ENCODE peak calls at places on chromosomes 16 and 17, in seven cellular contexts. A is cardiac fibroblast; G is activated naive CD8-positive, alpha-beta T cell treated with anti-CD3 and anti-CD28 coated beads for 36 hours; P is COR-L47; Q is AG08395; N is lower leg skin; K is left kidney. L is an unnamed sample.

GRCh38 chr17:32015245-32016013 is 8.2 kb downstream of the LRRC37B start:
- DNase-seq in N (no peak), Q (no peak), P (peak; percentile 66), G (no peak), A (peak; percentile 28), K (peak; percentile 92), L (peak; percentile 32)

GRCh38 chr17:78557598-78558039 is 19.6 kb downstream of the DNAH17 start:
- DNase-seq in P (no peak), G (no peak), K (no peak), N (no peak), Q (peak; percentile 88), A (peak; percentile 85), L (peak; percentile 46)

GRCh38 chr17:1484586-1485310 is 7.7 kb downstream of the MYO1C start:
- DNase-seq in Q (no peak), A (peak; percentile 52), G (peak; percentile 43), P (no peak), N (no peak), K (peak; percentile 95), L (peak; percentile 29)

GRCh38 chr16:87198328-87198731 is 118.9 kb downstream of the C16orf95 start:
- DNase-seq in N (no peak), K (no peak), G (no peak), A (no peak), Q (no peak), P (no peak), L (no peak)

GRCh38 chr17:42101513-42102292 is 3.4 kb upstream of the ZNF385C start:
- DNase-seq in A (peak; percentile 79), K (peak; percentile 86), N (no peak), G (peak; percentile 77), Q (peak; percentile 88), P (peak; percentile 18), L (peak; percentile 70)

GRCh38 chr17:5883775-5884665 is 186.2 kb upstream of the WSCD1 start:
- DNase-seq in P (no peak), Q (no peak), K (no peak), N (no peak), A (no peak), G (no peak), L (no peak)

GRCh38 chr17:41684050-41684449 is 4.6 kb upstream of the EIF1 start:
- DNase-seq in N (no peak), A (no peak), K (no peak), P (no peak), G (no peak), Q (no peak), L (no peak)

GRCh38 chr17:1961187-1961586 is 63.9 kb downstream of the RTN4RL1 start:
- DNase-seq in G (no peak), K (peak; percentile 58), Q (no peak), P (no peak), A (no peak), N (no peak), L (no peak)

GRCh38 chr16:7871979-7872378 is 539.3 kb downstream of the RBFOX1 start:
- DNase-seq in Q (no peak), N (no peak), G (no peak), A (no peak), K (no peak), P (no peak), L (no peak)

GRCh38 chr16:65876624-65877023 is 489.9 kb upstream of the CDH5 start:
- DNase-seq in P (no peak), A (no peak), K (no peak), N (no peak), G (no peak), Q (peak; percentile 36), L (no peak)

GRCh38 chr17:17934214-17934613 is 38.0 kb downstream of the TOM1L2 start:
- DNase-seq in N (no peak), A (no peak), Q (no peak), K (no peak), P (no peak), G (no peak), L (no peak)

GRCh38 chr16:11613381-11614303 is 26.9 kb upstream of the LITAF start:
- DNase-seq in P (no peak), G (no peak), A (peak; percentile 18), Q (no peak), N (peak; percentile 72), K (no peak), L (no peak)

GRCh38 chr17:3636908-3637373 is 381 bp downstream of the CTNS start:
- DNase-seq in A (peak; percentile 8), G (no peak), K (peak; percentile 49), P (no peak), Q (peak; percentile 21), N (no peak), L (no peak)

GRCh38 chr16:49483651-49484451 is 110.2 kb downstream of the C16orf78 start:
- DNase-seq in Q (no peak), A (no peak), G (no peak), K (peak; percentile 57), P (no peak), N (no peak), L (no peak)

GRCh38 chr16:84478172-84478948 is 26.1 kb downstream of the MEAK7 start:
- DNase-seq in Q (peak; percentile 69), P (no peak), G (no peak), N (no peak), A (peak; percentile 67), K (peak; percentile 31), L (peak; percentile 80)

GRCh38 chr16:79286646-79287423 is 313.7 kb downstream of the MAF start:
- DNase-seq in A (no peak), Q (no peak), N (no peak), K (peak; percentile 91), G (no peak), P (peak; percentile 75), L (no peak)

GRCh38 chr17:55259684-55260111 is 5.1 kb upstream of the HLF start:
- DNase-seq in N (no peak), P (no peak), K (no peak), G (no peak), A (no peak), Q (no peak), L (no peak)

GRCh38 chr16:70398177-70398743 is 40.6 kb downstream of the ST3GAL2 start:
- DNase-seq in P (no peak), N (no peak), Q (no peak), K (no peak), G (no peak), A (no peak), L (no peak)

GRCh38 chr17:28366605-28367004 is 1.6 kb upstream of the SEBOX start:
- DNase-seq in N (no peak), P (no peak), G (no peak), A (no peak), Q (no peak), K (no peak), L (no peak)

GRCh38 chr17:83116783-83117555 is 37.6 kb downstream of the METRNL start:
- DNase-seq in K (no peak), G (no peak), A (no peak), Q (no peak), N (no peak), P (no peak), L (no peak)

GRCh38 chr17:74771319-74771914 is 4.7 kb downstream of the NAT9 start:
- DNase-seq in N (no peak), G (no peak), Q (no peak), P (no peak), A (no peak), K (no peak), L (no peak)

GRCh38 chr16:8936421-8936820 is 27.3 kb downstream of the USP7 start:
- DNase-seq in Q (peak; percentile 62), N (no peak), P (no peak), K (peak; percentile 70), G (peak; percentile 79), A (peak; percentile 52), L (peak; percentile 63)

GRCh38 chr17:66964083-66964771 is at the start of gene CACNG4:
- DNase-seq in N (no peak), Q (no peak), K (peak; percentile 78), G (no peak), A (no peak), P (peak; percentile 35), L (no peak)

GRCh38 chr17:63369233-63369632 is 76.9 kb downstream of the CYB561 start:
- DNase-seq in G (no peak), N (no peak), K (no peak), A (peak; percentile 71), P (no peak), Q (peak; percentile 76), L (no peak)

GRCh38 chr17:62824290-62825135 is 16.4 kb upstream of the MARCHF10 start:
- DNase-seq in Q (peak; percentile 93), G (no peak), A (peak; percentile 99), N (no peak), K (peak; percentile 94), P (no peak), L (peak; percentile 96)

GRCh38 chr16:86107190-86107589 is 208.2 kb downstream of the IRF8 start:
- DNase-seq in N (no peak), G (no peak), A (no peak), K (no peak), P (no peak), Q (no peak), L (no peak)

GRCh38 chr17:39979021-39979660 is 1.5 kb upstream of the PSMD3 start:
- DNase-seq in Q (peak; percentile 79), G (no peak), A (peak; percentile 92), K (no peak), N (no peak), P (no peak), L (peak; percentile 87)

GRCh38 chr17:32283745-32284207 is 18.1 kb downstream of the RHBDL3 start:
- DNase-seq in K (peak; percentile 49), Q (peak; percentile 31), N (no peak), G (no peak), P (no peak), A (peak; percentile 20), L (no peak)